ENCODE peak calls at places on chromosome 22, in nine cellular contexts. L is GM12865; V is cardiac muscle cell; J is CD8-positive, alpha-beta T cell; S is prostate gland; P is lower lobe of right lung; R is transverse colon; M is stomach; O is CD8-positive, alpha-beta memory T cell. N is an unnamed sample.

GRCh38 chr22:41411021-41411851 is 29.5 kb downstream of the TEF start:
- DNase-seq in O (no peak), V (no peak), S (peak), J (no peak), P (no peak), L (no peak), R (no peak), M (no peak), N (no peak)

GRCh38 chr22:50314455-50315288 is 7.2 kb upstream of the PLXNB2 start:
- DNase-seq in P (peak), J (peak), S (no peak), R (peak), O (peak), V (no peak), L (peak), M (peak), N (peak)

GRCh38 chr22:25101986-25102385 is 97.7 kb upstream of the CRYBB3 start:
- DNase-seq in S (no peak), P (no peak), O (no peak), R (no peak), V (no peak), L (no peak), J (no peak), M (no peak), N (no peak)

GRCh38 chr22:27358096-27358870 is 443.3 kb downstream of the MN1 start:
- DNase-seq in P (no peak), R (no peak), V (no peak), J (no peak), L (no peak), S (no peak), O (no peak), M (no peak), N (no peak)

GRCh38 chr22:50293441-50294318 is 13.8 kb downstream of the PLXNB2 start:
- DNase-seq in P (peak), S (peak), L (peak), O (no peak), J (no peak), V (peak), R (peak), M (peak), N (peak)

GRCh38 chr22:44828193-44828592 is 75.8 kb downstream of the ARHGAP8 start:
- DNase-seq in M (no peak), R (no peak), L (peak), J (no peak), S (no peak), V (peak), O (no peak), P (no peak), N (no peak)

GRCh38 chr22:32466496-32466895 is 2.2 kb upstream of the BPIFC start:
- DNase-seq in P (no peak), J (no peak), S (no peak), R (no peak), V (no peak), O (no peak), L (no peak), M (no peak), N (no peak)

GRCh38 chr22:24413271-24413670 is 14.1 kb upstream of the ADORA2A start:
- DNase-seq in O (no peak), R (no peak), L (no peak), M (no peak), V (no peak), S (no peak), P (no peak), J (no peak), N (no peak)

GRCh38 chr22:31081963-31082605 is 966 bp downstream of the SMTN start:
- DNase-seq in M (no peak), J (no peak), R (peak), S (no peak), P (no peak), V (peak), O (no peak), L (no peak), N (no peak)

GRCh38 chr22:22878211-22878570 is 9.4 kb upstream of the IGLL5 start:
- DNase-seq in M (no peak), V (no peak), R (no peak), L (no peak), S (no peak), J (no peak), P (no peak), O (no peak), N (no peak)

GRCh38 chr22:23882370-23882769 is 11.8 kb upstream of the MIF start:
- DNase-seq in S (no peak), J (no peak), L (no peak), O (no peak), R (no peak), P (no peak), M (no peak), V (no peak), N (no peak)

GRCh38 chr22:27554106-27554814 is 247.3 kb downstream of the MN1 start:
- DNase-seq in P (no peak), J (no peak), R (peak), V (peak), M (peak), S (no peak), O (no peak), L (no peak), N (no peak)

GRCh38 chr22:17087176-17088131 is 2.7 kb downstream of the IL17RA start:
- DNase-seq in R (no peak), S (no peak), P (no peak), V (peak), L (peak), J (no peak), M (no peak), O (peak), N (no peak)

GRCh38 chr22:49887716-49888115 is 30.5 kb downstream of the ALG12 start:
- DNase-seq in P (no peak), J (no peak), S (no peak), V (no peak), L (no peak), O (no peak), R (no peak), M (no peak), N (no peak)

GRCh38 chr22:16783930-16784354 is 41.3 kb downstream of the XKR3 start:
- DNase-seq in L (peak), V (no peak), M (no peak), S (no peak), P (no peak), O (no peak), J (no peak), R (no peak), N (no peak)

GRCh38 chr22:32059426-32059825 is 16.4 kb downstream of the SLC5A1 start:
- DNase-seq in P (no peak), J (no peak), V (no peak), O (no peak), S (no peak), M (no peak), R (no peak), L (no peak), N (no peak)

GRCh38 chr22:45424241-45424731 is 10.8 kb downstream of the RIBC2 start:
- DNase-seq in R (no peak), V (no peak), O (no peak), L (no peak), P (peak), M (no peak), S (no peak), J (no peak), N (no peak)

GRCh38 chr22:19240813-19241592 is 50.5 kb downstream of the CLTCL1 start:
- DNase-seq in M (no peak), P (no peak), L (no peak), V (no peak), R (no peak), O (no peak), J (no peak), S (no peak), N (no peak)
- H3K4me3 ChIP-seq in M (no peak), P (no peak), L (no peak), V (no peak), R (no peak), O (no peak), J (no peak), S (no peak), N (no peak)

GRCh38 chr22:37269930-37270678 is 12.2 kb upstream of the CYTH4 start:
- DNase-seq in M (no peak), O (no peak), L (no peak), J (no peak), R (no peak), P (peak), S (no peak), V (no peak), N (no peak)

GRCh38 chr22:37267128-37267587 is 15.2 kb upstream of the CYTH4 start:
- DNase-seq in R (peak), V (peak), L (peak), P (peak), M (peak), J (peak), S (no peak), O (peak), N (no peak)

GRCh38 chr22:37263966-37264887 is 18.1 kb upstream of the CYTH4 start:
- DNase-seq in M (no peak), S (no peak), J (no peak), P (peak), O (no peak), L (no peak), R (no peak), V (no peak), N (no peak)

GRCh38 chr22:37267661-37268413 is 14.5 kb upstream of the CYTH4 start:
- DNase-seq in J (no peak), P (peak), L (peak), M (no peak), R (no peak), V (no peak), O (no peak), S (no peak), N (no peak)

GRCh38 chr22:37266581-37267127 is 15.7 kb upstream of the CYTH4 start:
- DNase-seq in M (no peak), R (no peak), P (peak), J (no peak), S (no peak), L (no peak), V (no peak), O (no peak), N (no peak)
- H3K4me3 ChIP-seq in M (no peak), R (no peak), P (peak), J (peak), S (no peak), L (peak), V (no peak), O (peak), N (no peak)

GRCh38 chr22:38923463-38924196 is 33.8 kb upstream of the APOBEC3A start:
- DNase-seq in V (peak), M (peak), P (peak), R (peak), S (peak), L (no peak), J (no peak), O (no peak), N (peak)
- H3K4me3 ChIP-seq in V (no peak), M (peak), P (peak), R (no peak), S (peak), L (no peak), J (no peak), O (no peak), N (peak)

GRCh38 chr22:20211409-20211996 is 56.6 kb downstream of the RTN4R start:
- DNase-seq in M (no peak), L (no peak), P (no peak), R (no peak), O (no peak), J (no peak), S (no peak), V (no peak), N (no peak)
- H3K4me3 ChIP-seq in M (peak), L (no peak), P (no peak), R (no peak), O (no peak), J (no peak), S (no peak), V (no peak), N (no peak)

DNA sequence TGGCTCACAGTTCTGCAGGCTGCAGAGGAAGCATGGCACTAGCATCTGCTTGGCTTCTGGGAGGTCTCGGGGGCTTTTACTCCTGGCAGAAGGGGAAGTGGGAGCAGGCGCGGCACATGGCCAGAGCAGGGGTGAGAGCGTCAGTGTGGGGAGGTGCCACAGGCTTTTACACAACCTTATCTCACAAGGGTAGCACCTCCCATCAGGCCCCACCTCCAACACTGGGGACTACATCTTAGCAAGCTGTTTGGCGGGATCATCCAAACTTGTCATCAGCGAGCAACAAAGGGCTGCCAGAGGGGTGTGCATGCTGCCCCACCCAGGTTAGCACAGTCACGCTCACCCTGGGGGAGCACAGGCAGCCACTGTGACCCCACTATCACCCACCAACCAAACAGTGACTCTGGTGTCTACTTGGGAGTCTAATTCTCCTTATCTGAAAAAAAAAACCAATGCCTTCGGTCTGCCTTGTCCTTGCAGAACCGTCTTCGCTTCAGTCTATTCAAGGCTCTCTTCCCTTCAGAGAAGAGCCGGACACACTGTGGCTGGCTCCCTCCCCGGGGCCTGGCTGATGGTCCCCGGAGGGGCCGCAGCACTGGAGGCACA is 19.0 kb upstream of the YPEL1 start:
- DNase-seq in L (no peak), V (peak), O (no peak), S (no peak), J (no peak), P (no peak), R (no peak), M (peak), N (no peak)
- H3K4me3 ChIP-seq in L (no peak), V (no peak), O (no peak), S (no peak), J (no peak), P (no peak), R (no peak), M (no peak), N (no peak)

GRCh38 chr22:29625090-29625825 is 21.8 kb downstream of the NF2 start:
- DNase-seq in S (peak), J (peak), L (peak), R (peak), P (peak), O (no peak), M (peak), V (peak), N (no peak)
- H3K4me3 ChIP-seq in S (no peak), J (no peak), L (no peak), R (no peak), P (no peak), O (no peak), M (no peak), V (no peak), N (no peak)

GRCh38 chr22:46574993-46575914 is 37.8 kb upstream of the CELSR1 start:
- DNase-seq in P (peak), O (no peak), S (no peak), R (peak), V (peak), L (no peak), J (no peak), M (peak), N (peak)
- H3K4me3 ChIP-seq in P (peak), O (no peak), S (no peak), R (no peak), V (no peak), L (no peak), J (no peak), M (no peak), N (no peak)

DNA sequence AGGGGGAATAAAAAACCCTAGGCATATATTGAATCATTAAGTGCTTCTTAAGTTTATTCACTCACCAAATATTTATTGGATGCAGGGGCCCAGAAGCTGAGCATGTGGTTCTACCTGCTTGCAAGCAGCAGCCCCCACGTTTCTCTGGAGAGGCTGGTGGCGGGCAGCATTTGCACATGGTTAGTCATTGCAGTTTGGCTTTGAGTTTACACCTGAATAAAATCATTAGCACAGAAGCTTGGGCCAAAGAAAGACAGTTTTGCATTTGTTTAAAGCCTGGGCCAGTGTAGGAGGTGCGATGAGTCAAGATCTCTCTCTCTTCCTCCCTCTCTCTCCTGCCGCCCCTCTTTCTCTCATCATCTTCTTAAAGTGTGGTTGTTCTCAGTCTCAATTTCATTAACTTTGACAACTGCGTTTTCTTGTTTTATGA is 72.6 kb downstream of the C22orf31 start:
- DNase-seq in L (no peak), S (no peak), V (no peak), R (no peak), M (no peak), P (no peak), J (no peak), O (no peak), N (no peak)
- H3K4me3 ChIP-seq in L (no peak), S (no peak), V (no peak), R (no peak), M (no peak), P (no peak), J (no peak), O (no peak), N (no peak)

DNA sequence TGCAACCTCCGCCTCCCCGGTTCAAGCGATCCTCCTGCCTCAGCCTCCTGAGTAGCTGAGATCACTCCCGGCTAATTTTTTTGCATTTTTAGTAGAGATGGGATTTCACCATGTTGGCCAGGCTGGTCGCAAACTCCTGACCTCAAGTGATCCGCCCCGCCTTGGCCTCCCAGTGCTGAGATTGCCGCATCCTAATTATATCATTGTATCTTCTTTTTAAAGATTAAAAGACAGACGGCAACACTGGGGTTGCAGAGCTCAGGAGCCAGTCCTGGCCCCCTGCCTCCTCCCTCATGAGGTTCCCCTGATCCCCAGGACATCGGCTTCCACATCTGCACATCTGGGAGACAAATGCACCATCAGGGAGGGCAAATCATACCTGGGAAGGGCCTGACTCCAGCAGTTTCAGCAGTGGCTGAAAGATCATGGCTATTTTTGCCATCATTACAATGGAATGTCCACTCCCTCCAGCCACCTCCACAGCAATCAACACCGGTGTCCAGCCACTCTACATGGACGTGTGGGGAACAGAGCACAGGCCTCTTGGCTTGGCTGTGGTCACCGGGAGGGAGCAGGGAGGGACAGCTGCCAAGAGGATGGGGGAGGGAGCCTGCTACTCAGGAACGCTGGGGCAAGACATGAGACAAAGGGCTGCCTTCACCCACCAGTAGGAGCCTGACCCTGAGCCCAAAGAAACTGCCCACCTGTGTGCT is 9.2 kb upstream of the CELSR1 start:
- DNase-seq in R (no peak), V (peak), L (no peak), O (no peak), S (no peak), P (peak), M (peak), J (no peak), N (peak)
- H3K4me3 ChIP-seq in R (no peak), V (no peak), L (no peak), O (no peak), S (no peak), P (no peak), M (no peak), J (no peak), N (no peak)

GRCh38 chr22:38751066-38751421 is 4.8 kb downstream of the SUN2 start:
- DNase-seq in R (no peak), J (no peak), O (no peak), L (no peak), P (no peak), S (no peak), M (no peak), V (no peak), N (no peak)
- H3K4me3 ChIP-seq in R (no peak), J (peak), O (peak), L (peak), P (no peak), S (no peak), M (no peak), V (no peak), N (no peak)

N was measured in Caco-2.